ENCODE peak calls at places on chromosomes 6 and 20, in ten cellular contexts. D is neuronal stem cell, L is Karpas-422, T is fibroblast of mammary gland, G is mesenchymal stem cell, Z is brain microvascular endothelial cell, C is HepG2, N is AG04450, R is foreskin fibroblast, X is GM23248. K is an unnamed sample.

GRCh38 chr6:52365317-52365716 is 3.4 kb downstream of the PAQR8 start:
- DNase-seq in D (no peak), L (no peak), T (no peak), G (no peak), Z (no peak), C (no peak), N (no peak), R (no peak), X (no peak), K (no peak)

GRCh38 chr20:13736792-13737191 is 47.9 kb downstream of the ESF1 start:
- DNase-seq in D (no peak), L (no peak), T (peak; percentile 87), G (peak; percentile 60), Z (peak; percentile 15), C (no peak), N (peak; percentile 32), R (peak; percentile 78), X (peak; percentile 83), K (no peak)

GRCh38 chr20:41452226-41452625 is 85.6 kb upstream of the EMILIN3 start:
- DNase-seq in D (no peak), L (no peak), T (peak; percentile 22), G (no peak), Z (no peak), C (no peak), N (no peak), R (peak; percentile 62), X (no peak), K (no peak)

GRCh38 chr6:94045473-94045872 is 626.1 kb upstream of the EPHA7 start:
- DNase-seq in D (peak; percentile 82), L (no peak), T (no peak), G (no peak), Z (no peak), C (no peak), N (no peak), R (no peak), X (no peak), K (no peak)

GRCh38 chr6:148231572-148231971 is 111.1 kb upstream of the SASH1 start:
- DNase-seq in D (no peak), L (no peak), T (peak; percentile 53), G (no peak), Z (peak; percentile 81), C (no peak), N (no peak), R (peak; percentile 38), X (peak; percentile 64), K (no peak)

GRCh38 chr6:90019216-90019615 is 124.9 kb downstream of the GJA10 start:
- DNase-seq in D (no peak), L (peak; percentile 15), T (no peak), G (no peak), Z (no peak), C (no peak), N (no peak), R (no peak), X (no peak), K (no peak)

GRCh38 chr20:50513169-50514034 is 3.2 kb downstream of the PTPN1 start:
- DNase-seq in D (no peak), L (no peak), T (peak; percentile 88), G (peak; percentile 89), Z (no peak), C (no peak), N (no peak), R (peak; percentile 71), X (peak; percentile 87), K (no peak)

GRCh38 chr6:44179072-44179536 is 20.5 kb downstream of the CAPN11 start:
- DNase-seq in D (no peak), L (no peak), T (peak; percentile 21), G (no peak), Z (no peak), C (peak; percentile 60), N (no peak), R (peak; percentile 43), X (peak; percentile 25), K (no peak)

GRCh38 chr6:142783499-142783898 is 161.5 kb downstream of the HIVEP2 start:
- DNase-seq in D (no peak), L (no peak), T (peak; percentile 25), G (no peak), Z (no peak), C (no peak), N (no peak), R (no peak), X (peak; percentile 66), K (no peak)

GRCh38 chr20:60008130-60008808 is 50.0 kb downstream of the CDH26 start:
- DNase-seq in D (no peak), L (no peak), T (no peak), G (no peak), Z (no peak), C (no peak), N (no peak), R (no peak), X (no peak), K (no peak)

GRCh38 chr20:60011512-60012507 is 53.6 kb downstream of the CDH26 start:
- DNase-seq in D (no peak), L (no peak), T (no peak), G (no peak), Z (no peak), C (no peak), N (no peak), R (no peak), X (no peak), K (no peak)

GRCh38 chr20:60010689-60011417 is 52.6 kb downstream of the CDH26 start:
- DNase-seq in D (no peak), L (no peak), T (no peak), G (no peak), Z (no peak), C (no peak), N (no peak), R (no peak), X (no peak), K (no peak)

GRCh38 chr20:60009318-60009717 is 51.1 kb downstream of the CDH26 start:
- DNase-seq in D (no peak), L (peak; percentile 14), T (no peak), G (no peak), Z (no peak), C (no peak), N (no peak), R (no peak), X (no peak), K (no peak)

GRCh38 chr20:60009826-60010616 is 51.8 kb downstream of the CDH26 start:
- DNase-seq in D (no peak), L (peak; percentile 65), T (peak; percentile 3), G (no peak), Z (no peak), C (no peak), N (no peak), R (no peak), X (peak; percentile 11), K (no peak)
- H3K4me3 ChIP-seq in D (no peak overlapping the region), L (no peak overlapping the region), T (no peak overlapping the region), G (no peak overlapping the region), Z (no peak overlapping the region), C (no peak overlapping the region), N (no peak overlapping the region), R (no peak overlapping the region), X (no peak overlapping the region), K (no peak overlapping the region)

DNA sequence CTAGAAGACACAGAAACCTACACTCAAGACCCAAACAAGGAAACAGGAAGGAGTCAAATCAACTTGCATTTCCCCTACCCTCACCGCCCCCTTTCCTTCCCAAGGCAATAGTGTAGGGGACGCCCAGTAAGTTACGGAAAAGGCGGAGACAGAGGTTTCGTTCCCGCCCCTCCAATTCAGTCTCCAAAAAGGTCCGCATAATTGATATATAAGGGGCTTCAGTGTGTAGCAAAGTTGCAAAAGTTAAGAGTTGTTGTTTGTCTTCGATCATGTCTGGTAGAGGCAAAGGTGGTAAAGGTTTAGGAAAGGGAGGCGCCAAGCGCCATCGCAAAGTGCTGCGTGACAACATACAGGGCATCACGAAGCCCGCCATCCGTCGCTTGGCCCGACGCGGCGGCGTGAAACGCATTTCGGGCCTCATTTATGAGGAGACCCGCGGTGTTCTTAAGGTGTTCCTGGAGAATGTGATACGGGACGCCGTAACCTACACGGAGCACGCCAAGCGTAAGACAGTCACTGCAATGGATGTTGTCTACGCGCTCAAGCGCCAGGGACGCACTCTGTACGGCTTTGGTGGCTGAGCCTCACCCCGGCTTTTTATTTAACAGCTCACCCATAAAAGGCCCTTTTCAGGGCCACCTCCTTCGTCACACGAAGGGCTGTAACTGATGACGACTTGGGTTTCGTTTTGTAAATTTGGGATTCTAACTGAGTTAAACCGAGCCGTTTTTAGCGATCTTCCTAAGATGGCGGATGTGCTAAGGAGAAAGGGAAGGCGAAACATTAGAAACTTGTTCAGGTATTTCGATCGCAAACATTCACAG is 124.6 kb upstream of the BTN3A2 start:
- DNase-seq in D (no peak), L (no peak), T (peak; percentile 72), G (peak; percentile 82), Z (peak; percentile 70), C (no peak), N (no peak), R (peak; percentile 93), X (peak; percentile 73), K (no peak)
- H3K4me3 ChIP-seq in D (peak overlapping the region; percentile 82), L (no peak overlapping the region), T (peak overlapping the region; percentile 50), G (peak overlapping the region; percentile 61), Z (peak overlapping the region; percentile 77), C (no peak overlapping the region), N (peak overlapping the region; percentile 77), R (peak overlapping the region; percentile 81), X (peak overlapping the region; percentile 74), K (no peak overlapping the region)

DNA sequence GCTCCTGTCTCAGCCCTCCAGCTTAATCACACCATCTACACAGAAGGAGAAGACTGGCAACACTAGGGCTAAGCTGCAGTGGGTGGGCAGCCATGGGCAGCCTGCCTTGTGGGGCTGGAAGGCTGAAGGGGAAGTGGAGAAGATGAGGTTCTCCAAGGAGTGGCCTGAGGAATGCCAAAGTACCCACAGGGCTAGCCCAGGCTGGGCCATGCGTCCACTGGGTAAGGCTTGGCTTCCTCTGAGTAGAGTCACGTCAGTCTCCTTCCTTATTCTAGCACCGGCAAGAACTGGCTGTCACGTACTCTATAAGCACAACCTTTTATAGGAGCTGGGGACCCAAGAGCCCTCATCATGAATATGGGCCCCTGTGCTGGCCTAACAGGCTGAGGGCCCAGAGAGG is 110.6 kb upstream of the SIRPA start:
- DNase-seq in D (no peak), L (no peak), T (no peak), G (no peak), Z (no peak), C (no peak), N (no peak), R (no peak), X (no peak), K (no peak)
- H3K4me3 ChIP-seq in D (no peak overlapping the region), L (no peak overlapping the region), T (no peak overlapping the region), G (no peak overlapping the region), Z (no peak overlapping the region), C (no peak overlapping the region), N (no peak overlapping the region), R (no peak overlapping the region), X (no peak overlapping the region), K (no peak overlapping the region)

DNA sequence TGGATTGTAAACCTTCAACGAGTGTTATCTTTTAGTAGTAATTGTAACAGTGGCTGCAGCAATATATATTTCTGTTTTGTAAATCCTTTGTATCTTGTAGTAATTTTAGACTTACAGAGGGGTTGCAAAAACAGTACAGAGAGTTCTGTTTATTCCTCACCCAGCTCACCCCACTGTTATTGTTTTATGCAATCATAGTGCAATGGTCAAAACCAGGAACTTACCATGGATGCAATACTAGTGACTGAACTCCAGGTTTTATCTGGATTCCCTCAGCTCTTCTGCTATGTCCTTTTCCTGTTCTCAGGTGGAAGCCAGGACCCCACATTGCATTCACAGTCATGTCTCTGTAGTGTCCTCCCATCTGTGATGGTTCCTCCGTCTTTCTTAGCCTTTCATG is 42.5 kb upstream of the NKX2-2 start:
- DNase-seq in D (no peak), L (no peak), T (no peak), G (no peak), Z (no peak), C (no peak), N (no peak), R (no peak), X (no peak), K (no peak)
- H3K4me3 ChIP-seq in D (no peak overlapping the region), L (no peak overlapping the region), T (no peak overlapping the region), G (no peak overlapping the region), Z (no peak overlapping the region), C (no peak overlapping the region), N (no peak overlapping the region), R (no peak overlapping the region), X (no peak overlapping the region), K (no peak overlapping the region)

GRCh38 chr6:146027586-146028249 is 1.1 kb upstream of the GRM1 start:
- DNase-seq in D (peak; percentile 36), L (no peak), T (peak; percentile 2), G (no peak), Z (no peak), C (no peak), N (no peak), R (no peak), X (peak; percentile 2), K (no peak)
- H3K4me3 ChIP-seq in D (peak overlapping the region; percentile 71), L (no peak overlapping the region), T (no peak overlapping the region), G (no peak overlapping the region), Z (no peak overlapping the region), C (no peak overlapping the region), N (no peak overlapping the region), R (no peak overlapping the region), X (no peak overlapping the region), K (no peak overlapping the region)